ENCODE peak calls at places on chromosomes 1 and 21, in four cellular contexts. R, H, T and A are unnamed samples.

GRCh38 chr21:43825936-43826622 is 36.7 kb downstream of the RRP1 start:
- DNase-seq in H (no peak), R (no peak), T (no peak), A (peak; percentile 33)

GRCh38 chr1:210373878-210374599 is 45.3 kb downstream of the HHAT start:
- DNase-seq in T (peak; percentile 88), R (peak; percentile 96), H (peak; percentile 89), A (peak; percentile 98)

GRCh38 chr1:223041481-223041880 is 101.6 kb downstream of the TLR5 start:
- DNase-seq in R (no peak), T (no peak), H (no peak), A (no peak)

GRCh38 chr1:195591917-195592672 is 1016.1 kb downstream of the KCNT2 start:
- DNase-seq in H (no peak), R (peak; percentile 65), T (no peak), A (no peak)

GRCh38 chr1:153072806-153073726 is 1.7 kb upstream of the SPRR2B start:
- DNase-seq in T (peak; percentile 5), R (no peak), H (no peak), A (no peak)

GRCh38 chr1:45617618-45618017 is 6.2 kb downstream of the CCDC17 start:
- DNase-seq in H (no peak), T (no peak), R (no peak), A (no peak)

GRCh38 chr1:200354243-200354642 is 55.6 kb downstream of the ZNF281 start:
- DNase-seq in R (no peak), H (no peak), T (no peak), A (no peak)

GRCh38 chr21:23162213-23162946 is 2164.2 kb downstream of the NCAM2 start:
- DNase-seq in H (no peak), T (no peak), R (no peak), A (no peak)

GRCh38 chr1:246153796-246154212 is 353.3 kb downstream of the SMYD3 start:
- DNase-seq in R (peak; percentile 84), H (no peak), T (no peak), A (no peak)

GRCh38 chr1:4668738-4669700 is 14.6 kb downstream of the AJAP1 start:
- DNase-seq in R (no peak), H (no peak), T (no peak), A (no peak)

GRCh38 chr1:81549588-81550127 is 251.1 kb upstream of the ADGRL2 start:
- DNase-seq in T (no peak), R (no peak), H (no peak), A (peak; percentile 8)

GRCh38 chr21:33390479-33390878 is 12.7 kb upstream of the IFNGR2 start:
- DNase-seq in H (no peak), T (no peak), R (no peak), A (no peak)

GRCh38 chr1:64482720-64483119 is 12.8 kb downstream of the CACHD1 start:
- DNase-seq in T (no peak), R (no peak), H (no peak), A (no peak)

GRCh38 chr21:32046191-32046590 is 173.4 kb downstream of the HUNK start:
- DNase-seq in T (no peak), R (no peak), H (no peak), A (no peak)

GRCh38 chr1:246587606-246588005 is 21.4 kb downstream of the CNST start:
- DNase-seq in H (no peak), T (no peak), R (no peak), A (peak; percentile 75)

GRCh38 chr1:62076286-62076685 is 118.4 kb upstream of the L1TD1 start:
- DNase-seq in R (peak; percentile 71), T (peak; percentile 26), H (no peak), A (peak; percentile 46)

GRCh38 chr1:201020647-201021332 is 2.7 kb downstream of the KIF21B start:
- DNase-seq in R (no peak), H (no peak), T (peak; percentile 74), A (no peak)

GRCh38 chr1:194710671-194711070 is 1524.3 kb upstream of the B3GALT2 start:
- DNase-seq in H (no peak), R (no peak), T (no peak), A (no peak)

GRCh38 chr1:150572918-150573647 is 6.3 kb downstream of the MCL1 start:
- DNase-seq in R (no peak), T (no peak), H (no peak), A (no peak)

GRCh38 chr1:223825767-223826461 is 19.8 kb downstream of the TP53BP2 start:
- DNase-seq in R (no peak), T (no peak), H (no peak), A (no peak)

GRCh38 chr1:45375104-45376090 is 35.2 kb upstream of the MUTYH start:
- DNase-seq in T (no peak), H (no peak), R (no peak), A (no peak)

GRCh38 chr1:221157026-221157761 is 278.0 kb downstream of the HLX start:
- DNase-seq in T (no peak), R (no peak), H (no peak), A (no peak)

GRCh38 chr1:89938171-89939055 is 56.5 kb upstream of the ZNF326 start:
- DNase-seq in H (no peak), T (no peak), R (no peak), A (peak; percentile 82)

GRCh38 chr1:204506091-204506968 is 9.9 kb upstream of the MDM4 start:
- DNase-seq in R (peak; percentile 88), T (peak; percentile 61), H (peak; percentile 53), A (peak; percentile 91)
- TF ChIP-seq FOSL1 in R (no peak), T (no peak), H (no peak), A (no peak)

GRCh38 chr21:38036016-38036415 is 119.8 kb upstream of the KCNJ6 start:
- DNase-seq in H (no peak), R (no peak), T (no peak), A (no peak)
- TF ChIP-seq FOSL1 in H (no peak), R (no peak), T (no peak), A (no peak)

DNA sequence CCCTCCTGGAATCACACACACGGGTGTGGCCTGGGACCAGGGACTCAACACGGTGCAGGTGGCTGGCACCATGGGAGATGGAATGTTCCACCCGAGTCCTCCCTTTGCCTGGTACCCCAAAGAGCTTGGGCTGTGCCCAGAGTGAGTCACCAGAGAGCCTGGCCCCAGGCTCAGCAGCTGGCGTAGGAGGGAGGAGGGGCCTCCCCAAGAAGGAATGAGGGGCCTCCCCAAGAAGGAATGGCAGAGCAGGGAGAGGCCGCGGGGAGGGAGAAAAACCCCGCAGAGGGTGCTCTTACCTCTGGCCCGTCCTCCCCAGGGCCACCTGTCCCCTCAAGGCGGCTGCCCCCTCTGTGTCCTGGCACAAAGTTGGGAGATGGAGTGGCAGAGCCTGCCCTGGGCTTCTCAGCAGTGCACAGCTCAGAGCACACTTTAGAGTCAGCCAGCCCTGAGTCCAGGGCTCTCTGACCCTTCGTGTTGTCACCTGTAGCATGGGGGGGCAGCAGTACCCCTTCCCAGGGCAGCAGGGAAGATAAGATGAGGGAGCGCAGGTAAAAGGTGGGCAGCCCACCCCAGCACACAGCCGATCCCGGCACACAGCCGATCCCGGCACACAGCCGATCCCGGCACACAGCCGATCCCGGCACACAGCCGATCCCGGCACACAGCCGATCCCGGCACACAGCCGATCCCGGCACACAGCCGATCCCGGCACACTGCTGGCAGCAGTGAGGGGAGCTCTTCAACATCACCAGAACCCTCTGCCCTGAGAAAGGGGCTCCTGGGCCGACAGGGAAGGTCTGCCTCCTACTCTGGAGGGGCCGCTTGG is 20.2 kb upstream of the KCNAB2 start:
- DNase-seq in H (no peak), T (no peak), R (no peak), A (no peak)
- TF ChIP-seq FOSL1 in H (no peak), T (no peak), R (no peak), A (no peak)

GRCh38 chr1:163172596-163172995 is 30.1 kb downstream of the RGS5 start:
- DNase-seq in R (no peak), T (no peak), H (no peak), A (no peak)

GRCh38 chr1:163169553-163169952 is 33.2 kb downstream of the RGS5 start:
- DNase-seq in R (no peak), H (no peak), T (no peak), A (no peak)

GRCh38 chr1:163171826-163172225 is 30.9 kb downstream of the RGS5 start:
- DNase-seq in R (no peak), T (no peak), H (no peak), A (no peak)

GRCh38 chr1:163170331-163170730 is 32.4 kb downstream of the RGS5 start:
- DNase-seq in H (no peak), T (no peak), R (no peak), A (no peak)

DNA sequence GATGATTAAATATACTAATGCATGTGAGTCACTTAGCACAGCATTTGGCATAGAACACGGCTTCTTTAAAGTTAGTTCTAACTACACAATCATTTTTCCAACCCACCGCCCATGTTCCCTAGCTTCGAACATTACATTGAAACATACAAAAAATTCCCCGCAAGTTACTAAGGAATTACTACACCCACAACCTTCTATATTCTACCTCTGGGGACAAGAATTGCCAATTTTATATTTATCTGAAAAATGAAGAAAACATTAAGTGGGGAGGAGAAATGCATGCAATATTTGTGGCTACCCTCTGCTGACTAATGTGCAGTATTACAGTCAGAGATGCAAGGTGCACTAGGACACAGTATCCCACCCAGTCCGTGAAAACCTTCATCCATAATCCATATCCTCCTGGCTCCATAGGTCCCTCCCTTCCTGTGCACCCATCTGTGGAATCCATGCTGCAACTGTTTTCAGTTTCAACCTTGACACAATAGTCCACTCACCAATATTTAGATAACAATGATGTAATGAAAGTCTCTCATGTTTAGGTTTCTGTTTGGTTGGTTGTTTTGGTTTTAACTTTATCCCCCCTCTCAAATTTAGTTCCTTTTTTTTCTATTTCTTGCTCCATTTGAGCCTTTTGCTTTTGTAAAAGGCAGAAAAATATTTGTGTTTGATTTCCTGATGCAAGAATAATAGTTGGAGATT is 31.6 kb downstream of the RGS5 start:
- DNase-seq in T (peak; percentile 21), H (no peak), R (no peak), A (no peak)
- TF ChIP-seq FOSL1 in T (no peak), H (no peak), R (no peak), A (no peak)

DNA sequence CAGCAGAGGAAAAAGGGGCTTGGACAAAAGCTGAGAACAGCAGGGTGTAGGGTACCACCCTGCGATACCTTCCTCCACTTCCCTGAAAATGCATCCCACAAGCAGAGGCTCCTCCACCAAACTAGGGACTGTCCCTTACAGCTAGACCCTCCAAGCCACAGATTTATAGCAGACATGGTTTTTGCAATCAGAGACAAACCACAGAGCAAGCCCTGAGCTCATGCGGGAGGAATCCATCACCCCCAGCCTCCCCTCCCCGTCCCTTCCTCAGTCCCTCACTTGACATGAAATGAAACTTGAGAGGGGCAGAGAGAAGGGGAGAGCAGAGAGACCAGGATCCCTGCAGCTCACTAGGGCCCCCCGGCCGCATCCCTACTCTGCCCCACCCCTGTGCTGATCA is 94.9 kb downstream of the MRPL37 start:
- DNase-seq in R (no peak), H (no peak), T (no peak), A (no peak)
- TF ChIP-seq FOSL1 in R (no peak), H (no peak), T (no peak), A (no peak)

DNA sequence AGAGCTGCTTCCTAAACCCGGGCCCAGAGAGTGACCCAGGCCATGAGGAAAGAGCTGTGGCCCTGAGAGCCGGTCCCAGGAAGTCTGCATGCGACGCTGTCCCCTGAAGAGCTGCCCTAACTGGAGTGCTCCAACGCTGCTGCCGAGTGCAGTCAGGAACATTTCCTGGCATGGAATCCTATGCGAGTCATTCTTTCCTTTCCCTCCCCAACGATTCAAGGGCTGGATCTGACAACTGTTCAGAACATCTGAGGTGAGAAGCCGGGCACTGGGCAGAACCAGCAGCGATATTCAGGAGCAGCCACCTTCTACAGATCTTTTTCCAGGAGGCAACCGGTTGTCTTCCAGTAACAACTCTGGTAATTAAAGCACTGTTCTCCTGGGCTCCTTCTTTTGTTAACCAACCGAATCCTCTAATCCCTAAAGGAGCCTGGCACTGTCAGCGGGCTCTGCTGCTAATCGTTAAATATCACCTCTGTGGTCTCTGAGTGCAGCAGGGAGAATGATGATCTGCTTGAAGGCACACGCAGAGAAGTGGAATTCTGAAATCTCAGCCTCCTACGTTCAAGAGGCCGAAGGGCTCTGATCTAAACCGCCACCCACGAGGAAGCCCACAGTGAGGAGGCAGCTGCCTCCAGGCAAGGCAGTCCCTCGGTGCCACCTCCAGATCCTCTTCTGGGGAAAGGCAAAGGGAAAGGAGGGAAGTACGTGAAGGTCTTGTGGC is 55.8 kb downstream of the SLC45A1 start:
- DNase-seq in H (no peak), R (peak; percentile 4), T (no peak), A (no peak)
- TF ChIP-seq FOSL1 in H (no peak), R (peak; percentile 62), T (no peak), A (no peak)